ENCODE peak calls at places on chromosomes 11 and 22, in eight cellular contexts. W is IMR-90; I is amygdala; P is CD8-positive, alpha-beta T cell; Z is NCI-H774; S is COR-L47; A is DMS 273 treated with DMSO at 0.1 percent for 48 hours; D is substantia nigra. K is an unnamed sample.

GRCh38 chr11:132032555-132032954 is 662.1 kb downstream of the NTM start:
- DNase-seq in A (no peak), I (no peak), W (peak; percentile 92), P (no peak), Z (no peak), S (no peak), D (no peak), K (no peak)

GRCh38 chr22:32823024-32823730 is 21.7 kb downstream of the TIMP3 start:
- DNase-seq in D (no peak), A (no peak), I (no peak), S (peak; percentile 7), P (no peak), Z (no peak), W (peak; percentile 44), K (no peak)

GRCh38 chr11:130786987-130787688 is 129.1 kb downstream of the SNX19 start:
- DNase-seq in D (no peak), A (no peak), S (no peak), W (peak; percentile 46), P (no peak), I (no peak), Z (no peak), K (no peak)

GRCh38 chr11:17978553-17979287 is 34.1 kb downstream of the SERGEF start:
- DNase-seq in P (no peak), Z (peak; percentile 35), W (peak; percentile 53), I (no peak), D (peak; percentile 1), A (peak; percentile 15), S (peak; percentile 38), K (peak; percentile 39)

GRCh38 chr22:45709004-45709739 is 37.5 kb downstream of the ATXN10 start:
- DNase-seq in I (no peak), P (no peak), A (no peak), D (no peak), S (no peak), W (peak; percentile 79), Z (no peak), K (no peak)

GRCh38 chr11:113778111-113778910 is 1.3 kb upstream of the CLDN25 start:
- DNase-seq in P (no peak), W (peak; percentile 38), Z (peak; percentile 56), D (peak; percentile 6), S (peak; percentile 57), A (peak; percentile 47), I (peak; percentile 7), K (no peak)

GRCh38 chr11:827146-827860 is 416 bp upstream of the CRACR2B start:
- DNase-seq in I (no peak), P (no peak), A (no peak), W (no peak), S (no peak), Z (no peak), D (no peak), K (no peak)

GRCh38 chr11:107851704-107852315 is 6.8 kb downstream of the SLC35F2 start:
- DNase-seq in Z (no peak), S (no peak), D (no peak), P (no peak), W (no peak), A (no peak), I (no peak), K (no peak)

GRCh38 chr22:39309881-39310714 is 9.3 kb downstream of the RPL3 start:
- DNase-seq in D (no peak), Z (no peak), S (no peak), A (no peak), W (peak; percentile 58), I (no peak), P (no peak), K (no peak)

GRCh38 chr11:96246718-96247540 is 96.1 kb downstream of the MAML2 start:
- DNase-seq in A (no peak), Z (no peak), D (no peak), S (peak; percentile 16), W (peak; percentile 83), P (no peak), I (no peak), K (no peak)

GRCh38 chr11:116148056-116148455 is 624.7 kb downstream of the BUD13 start:
- DNase-seq in Z (no peak), A (peak; percentile 42), S (peak; percentile 59), W (no peak), I (no peak), P (no peak), D (no peak), K (no peak)

GRCh38 chr11:16895306-16895705 is 118.9 kb downstream of the PLEKHA7 start:
- DNase-seq in Z (no peak), S (no peak), P (no peak), W (no peak), D (no peak), I (no peak), A (no peak), K (no peak)

GRCh38 chr11:130066338-130066737 is 3.4 kb upstream of the APLP2 start:
- DNase-seq in I (no peak), P (no peak), A (no peak), Z (no peak), S (no peak), W (no peak), D (no peak), K (no peak)

GRCh38 chr11:116691779-116692178 is 81.0 kb downstream of the BUD13 start:
- DNase-seq in Z (peak; percentile 18), S (peak; percentile 69), P (peak; percentile 21), A (no peak), W (peak; percentile 6), D (no peak), I (no peak), K (peak; percentile 56)

GRCh38 chr11:66966351-66966750 is 8.2 kb upstream of the PC start:
- DNase-seq in S (no peak), A (no peak), P (no peak), I (no peak), W (no peak), Z (no peak), D (no peak), K (no peak)

GRCh38 chr11:2399488-2400068 is 972 bp upstream of the TSSC4 start:
- DNase-seq in A (no peak), I (no peak), D (no peak), P (no peak), S (no peak), Z (no peak), W (no peak), K (no peak)

GRCh38 chr11:64864473-64865285 is 13.7 kb downstream of the EHD1 start:
- DNase-seq in I (no peak), P (no peak), S (no peak), A (no peak), Z (no peak), D (no peak), W (peak; percentile 97), K (no peak)

GRCh38 chr22:37601540-37602442 is 6.8 kb upstream of the GGA1 start:
- DNase-seq in I (no peak), Z (peak; percentile 42), S (no peak), D (no peak), W (peak; percentile 33), A (peak; percentile 45), P (no peak), K (peak; percentile 50)

GRCh38 chr11:61855939-61856730 is 28.0 kb downstream of the FADS2 start:
- DNase-seq in P (no peak), I (no peak), S (no peak), A (no peak), W (peak; percentile 11), Z (no peak), D (no peak), K (no peak)

GRCh38 chr11:41449483-41450050 is 9.9 kb downstream of the LRRC4C start:
- DNase-seq in I (no peak), D (no peak), P (no peak), W (no peak), A (no peak), Z (no peak), S (no peak), K (no peak)

GRCh38 chr11:69513663-69514062 is 32.2 kb downstream of the LINC01488 start:
- DNase-seq in D (no peak), Z (no peak), W (no peak), A (no peak), P (no peak), S (no peak), I (no peak), K (no peak)

GRCh38 chr11:70292166-70292565 is 21.7 kb downstream of the PPFIA1 start:
- DNase-seq in D (no peak), Z (no peak), A (no peak), W (no peak), P (no peak), S (no peak), I (no peak), K (no peak)

GRCh38 chr11:59857444-59858434 is 8.5 kb downstream of the TCN1 start:
- DNase-seq in D (no peak), S (no peak), W (no peak), I (no peak), P (no peak), A (no peak), Z (no peak), K (no peak)

GRCh38 chr11:34358258-34358665 is 452 bp upstream of the ABTB2 start:
- DNase-seq in D (no peak), W (peak; percentile 24), P (peak; percentile 15), A (peak; percentile 58), I (no peak), Z (peak; percentile 85), S (peak; percentile 79), K (peak; percentile 67)

GRCh38 chr11:77596626-77597025 is 6.9 kb downstream of the AQP11 start:
- DNase-seq in A (no peak), W (peak; percentile 84), D (no peak), S (no peak), I (no peak), P (no peak), Z (no peak), K (no peak)

GRCh38 chr22:38953577-38954413 is 3.6 kb upstream of the APOBEC3A start:
- DNase-seq in A (no peak), W (no peak), P (no peak), I (no peak), Z (no peak), D (no peak), S (no peak), K (no peak)

GRCh38 chr11:15073361-15074205 is at the start of gene CALCB:
- DNase-seq in P (no peak), S (peak; percentile 43), W (peak; percentile 10), A (no peak), D (no peak), I (no peak), Z (peak; percentile 54), K (peak; percentile 27)

GRCh38 chr11:61725632-61726280 is 26.7 kb upstream of the MYRF start:
- DNase-seq in P (no peak), Z (no peak), D (no peak), A (no peak), W (peak; percentile 69), I (no peak), S (no peak), K (no peak)

GRCh38 chr22:29609139-29609538 is 5.7 kb downstream of the NF2 start:
- DNase-seq in S (no peak), W (no peak), Z (no peak), I (no peak), P (no peak), D (no peak), A (no peak), K (no peak)

GRCh38 chr11:25159341-25159740 is 662.5 kb downstream of the LUZP2 start:
- DNase-seq in Z (no peak), W (peak; percentile 30), D (no peak), I (no peak), A (no peak), S (no peak), P (no peak), K (no peak)

GRCh38 chr11:86978247-86978646 is 23.1 kb upstream of the FZD4 start:
- DNase-seq in A (no peak), I (no peak), P (no peak), D (no peak), S (no peak), W (no peak), Z (no peak), K (no peak)

GRCh38 chr11:56716379-56716854 is 17.5 kb downstream of the OR9G1 start:
- DNase-seq in S (no peak), W (no peak), Z (peak; percentile 3), D (no peak), A (no peak), I (no peak), P (no peak), K (no peak)

GRCh38 chr11:33735426-33736147 is 636 bp downstream of the CD59 start:
- DNase-seq in S (no peak), A (no peak), D (no peak), W (no peak), I (no peak), Z (no peak), P (no peak), K (peak; percentile 38)

GRCh38 chr11:35257287-35257686 is 118.3 kb downstream of the CD44 start:
- DNase-seq in A (no peak), P (no peak), D (no peak), Z (no peak), S (no peak), W (no peak), I (no peak), K (no peak)